ENCODE peak calls at places on chromosomes 13 and 19, in five cellular contexts. One of them, this sample, is unnamed.

GRCh38 chr19:38658462-38659306 is 11.2 kb downstream of the ACTN4 start:
- DNase-seq in thyroid gland: peak; percentile 77
- DNase-seq in PC-3: peak; percentile 97
- DNase-seq in kidney: no peak
- DNase-seq in suprapubic skin: no peak
- DNase-seq in this sample: peak; percentile 67

GRCh38 chr19:18896421-18896841 is 473 bp upstream of the CERS1 start:
- DNase-seq in thyroid gland: no peak
- DNase-seq in PC-3: peak; percentile 26
- DNase-seq in kidney: no peak
- DNase-seq in suprapubic skin: no peak
- DNase-seq in this sample: no peak

GRCh38 chr19:35805518-35806102 is 7.0 kb downstream of the PRODH2 start:
- DNase-seq in thyroid gland: no peak
- DNase-seq in PC-3: no peak
- DNase-seq in kidney: no peak
- DNase-seq in suprapubic skin: no peak
- DNase-seq in this sample: no peak

GRCh38 chr13:47170971-47171370 is 274.1 kb upstream of the HTR2A start:
- DNase-seq in thyroid gland: no peak
- DNase-seq in PC-3: no peak
- DNase-seq in kidney: no peak
- DNase-seq in suprapubic skin: no peak
- DNase-seq in this sample: no peak

GRCh38 chr13:76879211-76879875 is 6.9 kb downstream of the KCTD12 start:
- DNase-seq in thyroid gland: peak; percentile 33
- DNase-seq in PC-3: peak; percentile 65
- DNase-seq in kidney: peak; percentile 81
- DNase-seq in suprapubic skin: peak; percentile 84
- DNase-seq in this sample: peak; percentile 69

GRCh38 chr19:55585658-55586339 is 5.2 kb upstream of the ZNF579 start:
- DNase-seq in thyroid gland: peak; percentile 95
- DNase-seq in PC-3: no peak
- DNase-seq in kidney: peak; percentile 94
- DNase-seq in suprapubic skin: peak; percentile 74
- DNase-seq in this sample: peak; percentile 87

GRCh38 chr13:46639033-46639981 is 86.3 kb downstream of the LRCH1 start:
- DNase-seq in thyroid gland: peak; percentile 13
- DNase-seq in PC-3: no peak
- DNase-seq in kidney: no peak
- DNase-seq in suprapubic skin: no peak
- DNase-seq in this sample: no peak

GRCh38 chr19:16957151-16957662 is 68.4 kb downstream of the F2RL3 start:
- DNase-seq in thyroid gland: no peak
- DNase-seq in PC-3: peak; percentile 73
- DNase-seq in kidney: no peak
- DNase-seq in suprapubic skin: no peak
- DNase-seq in this sample: peak; percentile 48

GRCh38 chr19:19751846-19752245 is 18.9 kb upstream of the ZNF14 start:
- DNase-seq in thyroid gland: no peak
- DNase-seq in PC-3: no peak
- DNase-seq in kidney: peak; percentile 48
- DNase-seq in suprapubic skin: no peak
- DNase-seq in this sample: no peak

GRCh38 chr13:76722782-76723181 is 163.4 kb downstream of the KCTD12 start:
- DNase-seq in thyroid gland: no peak
- DNase-seq in PC-3: no peak
- DNase-seq in kidney: no peak
- DNase-seq in suprapubic skin: no peak
- DNase-seq in this sample: no peak

GRCh38 chr13:63979951-63980350 is 2564.3 kb upstream of the PCDH20 start:
- DNase-seq in thyroid gland: no peak
- DNase-seq in PC-3: no peak
- DNase-seq in kidney: no peak
- DNase-seq in suprapubic skin: no peak
- DNase-seq in this sample: no peak

GRCh38 chr19:46296722-46297431 is at the start of gene HIF3A:
- DNase-seq in thyroid gland: peak; percentile 57
- DNase-seq in PC-3: no peak
- DNase-seq in kidney: peak; percentile 86
- DNase-seq in suprapubic skin: peak; percentile 74
- DNase-seq in this sample: peak; percentile 65

GRCh38 chr13:79398915-79399314 is 7.1 kb downstream of the RBM26 start:
- DNase-seq in thyroid gland: no peak
- DNase-seq in PC-3: peak; percentile 33
- DNase-seq in kidney: no peak
- DNase-seq in suprapubic skin: no peak
- DNase-seq in this sample: no peak

GRCh38 chr19:47444388-47444821 is 25.1 kb upstream of the MEIS3 start:
- DNase-seq in thyroid gland: no peak
- DNase-seq in PC-3: no peak
- DNase-seq in kidney: no peak
- DNase-seq in suprapubic skin: no peak
- DNase-seq in this sample: no peak

GRCh38 chr13:27621366-27622101 is at the start of gene POLR1D:
- DNase-seq in thyroid gland: peak; percentile 93
- DNase-seq in PC-3: peak; percentile 91
- DNase-seq in kidney: peak; percentile 95
- DNase-seq in suprapubic skin: peak; percentile 83
- DNase-seq in this sample: peak; percentile 84

GRCh38 chr13:38008636-38009035 is 139.1 kb upstream of the TRPC4 start:
- DNase-seq in thyroid gland: no peak
- DNase-seq in PC-3: no peak
- DNase-seq in kidney: no peak
- DNase-seq in suprapubic skin: no peak
- DNase-seq in this sample: no peak
- H3K36me3 ChIP-seq in thyroid gland: no peaks in the 10 kb centered on the region
- H3K36me3 ChIP-seq in PC-3: no peaks in the 10 kb centered on the region
- H3K36me3 ChIP-seq in kidney: no peaks in the 10 kb centered on the region
- H3K36me3 ChIP-seq in suprapubic skin: no peaks in the 10 kb centered on the region
- H3K36me3 ChIP-seq in this sample: no peaks in the 10 kb centered on the region

GRCh38 chr13:41645313-41645712 is 188.0 kb downstream of the RGCC start:
- DNase-seq in thyroid gland: peak; percentile 13
- DNase-seq in PC-3: peak; percentile 62
- DNase-seq in kidney: peak; percentile 62
- DNase-seq in suprapubic skin: peak; percentile 78
- DNase-seq in this sample: peak; percentile 39
- H3K27ac ChIP-seq in thyroid gland: no peak overlapping the region
- H3K27ac ChIP-seq in PC-3: peak overlapping the region; percentile 27
- H3K27ac ChIP-seq in kidney: peak overlapping the region; percentile 71
- H3K27ac ChIP-seq in suprapubic skin: peak overlapping the region; percentile 13
- H3K27ac ChIP-seq in this sample: no peak overlapping the region

GRCh38 chr13:113318956-113319355 is 21.9 kb downstream of the LAMP1 start:
- DNase-seq in thyroid gland: no peak
- DNase-seq in PC-3: no peak
- DNase-seq in kidney: no peak
- DNase-seq in suprapubic skin: no peak
- DNase-seq in this sample: no peak
- H3K36me3 ChIP-seq in thyroid gland: peaks cover 48% of the 10 kb centered on the region
- H3K36me3 ChIP-seq in PC-3: peaks cover 6% of the 10 kb centered on the region
- H3K36me3 ChIP-seq in kidney: peaks cover 53% of the 10 kb centered on the region
- H3K36me3 ChIP-seq in suprapubic skin: peaks cover 80% of the 10 kb centered on the region
- H3K36me3 ChIP-seq in this sample: peaks cover 16% of the 10 kb centered on the region

GRCh38 chr13:20989883-20990282 is 71.5 kb downstream of the LATS2 start:
- DNase-seq in thyroid gland: no peak
- DNase-seq in PC-3: no peak
- DNase-seq in kidney: no peak
- DNase-seq in suprapubic skin: no peak
- DNase-seq in this sample: no peak
- H3K27ac ChIP-seq in thyroid gland: no peak overlapping the region
- H3K27ac ChIP-seq in PC-3: no peak overlapping the region
- H3K27ac ChIP-seq in kidney: peak overlapping the region; percentile 23
- H3K27ac ChIP-seq in suprapubic skin: no peak overlapping the region
- H3K27ac ChIP-seq in this sample: peak overlapping the region; percentile 63

GRCh38 chr19:5214371-5214770 is 126.2 kb downstream of the PTPRS start:
- DNase-seq in thyroid gland: no peak
- DNase-seq in PC-3: no peak
- DNase-seq in kidney: no peak
- DNase-seq in suprapubic skin: no peak
- DNase-seq in this sample: no peak

GRCh38 chr19:5213667-5214066 is 126.9 kb downstream of the PTPRS start:
- DNase-seq in thyroid gland: no peak
- DNase-seq in PC-3: no peak
- DNase-seq in kidney: no peak
- DNase-seq in suprapubic skin: no peak
- DNase-seq in this sample: no peak

GRCh38 chr19:5211217-5211822 is 129.3 kb downstream of the PTPRS start:
- DNase-seq in thyroid gland: no peak
- DNase-seq in PC-3: no peak
- DNase-seq in kidney: no peak
- DNase-seq in suprapubic skin: no peak
- DNase-seq in this sample: no peak

GRCh38 chr19:5210556-5210955 is 130.1 kb downstream of the PTPRS start:
- DNase-seq in thyroid gland: no peak
- DNase-seq in PC-3: no peak
- DNase-seq in kidney: no peak
- DNase-seq in suprapubic skin: no peak
- DNase-seq in this sample: no peak

DNA sequence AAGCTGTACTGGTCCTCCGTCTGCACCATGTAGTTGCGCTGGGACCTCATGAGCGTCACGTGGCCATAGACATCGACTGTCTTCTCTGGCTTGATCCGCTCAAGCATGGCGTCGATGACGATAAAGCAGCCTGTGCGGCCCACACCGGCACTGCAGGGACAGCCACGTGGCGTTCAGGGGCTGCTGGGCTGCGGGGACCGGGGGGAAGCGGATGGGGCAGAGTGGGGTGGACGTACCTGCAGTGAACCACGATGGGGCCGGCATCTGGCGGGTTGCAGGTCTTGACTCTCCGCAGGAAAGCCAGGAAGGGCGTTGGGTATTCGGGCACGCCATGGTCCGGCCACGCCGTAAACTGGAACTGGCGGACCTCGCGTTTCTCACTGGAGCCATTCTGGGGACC is 128.5 kb downstream of the PTPRS start:
- DNase-seq in thyroid gland: no peak
- DNase-seq in PC-3: no peak
- DNase-seq in kidney: no peak
- DNase-seq in suprapubic skin: no peak
- DNase-seq in this sample: no peak
- H3K36me3 ChIP-seq in thyroid gland: peaks cover 50% of the 10 kb centered on the region
- H3K36me3 ChIP-seq in PC-3: peaks cover 60% of the 10 kb centered on the region
- H3K36me3 ChIP-seq in kidney: peaks cover 59% of the 10 kb centered on the region
- H3K36me3 ChIP-seq in suprapubic skin: peaks cover 99% of the 10 kb centered on the region
- H3K36me3 ChIP-seq in this sample: peaks cover 3% of the 10 kb centered on the region

GRCh38 chr13:99464441-99464949 is 36.8 kb upstream of the TM9SF2 start:
- DNase-seq in thyroid gland: no peak
- DNase-seq in PC-3: no peak
- DNase-seq in kidney: no peak
- DNase-seq in suprapubic skin: no peak
- DNase-seq in this sample: no peak

GRCh38 chr13:99468971-99469545 is 32.2 kb upstream of the TM9SF2 start:
- DNase-seq in thyroid gland: no peak
- DNase-seq in PC-3: no peak
- DNase-seq in kidney: no peak
- DNase-seq in suprapubic skin: no peak
- DNase-seq in this sample: no peak

GRCh38 chr13:99470027-99470426 is 31.2 kb upstream of the TM9SF2 start:
- DNase-seq in thyroid gland: no peak
- DNase-seq in PC-3: no peak
- DNase-seq in kidney: no peak
- DNase-seq in suprapubic skin: no peak
- DNase-seq in this sample: no peak

GRCh38 chr13:99465454-99465853 is 35.8 kb upstream of the TM9SF2 start:
- DNase-seq in thyroid gland: no peak
- DNase-seq in PC-3: no peak
- DNase-seq in kidney: no peak
- DNase-seq in suprapubic skin: no peak
- DNase-seq in this sample: no peak

GRCh38 chr13:99467764-99468163 is 33.5 kb upstream of the TM9SF2 start:
- DNase-seq in thyroid gland: no peak
- DNase-seq in PC-3: peak; percentile 94
- DNase-seq in kidney: no peak
- DNase-seq in suprapubic skin: no peak
- DNase-seq in this sample: no peak
- H3K27ac ChIP-seq in thyroid gland: no peak overlapping the region
- H3K27ac ChIP-seq in PC-3: peak overlapping the region; percentile 80
- H3K27ac ChIP-seq in kidney: no peak overlapping the region
- H3K27ac ChIP-seq in suprapubic skin: no peak overlapping the region
- H3K27ac ChIP-seq in this sample: no peak overlapping the region

GRCh38 chr19:6754653-6755463 is 12.4 kb downstream of the SH2D3A start:
- DNase-seq in thyroid gland: no peak
- DNase-seq in PC-3: no peak
- DNase-seq in kidney: peak; percentile 67
- DNase-seq in suprapubic skin: no peak
- DNase-seq in this sample: no peak

GRCh38 chr19:6751189-6751588 is 11.7 kb downstream of the TRIP10 start:
- DNase-seq in thyroid gland: no peak
- DNase-seq in PC-3: no peak
- DNase-seq in kidney: no peak
- DNase-seq in suprapubic skin: no peak
- DNase-seq in this sample: no peak

GRCh38 chr19:6754136-6754535 is 13.1 kb downstream of the SH2D3A start:
- DNase-seq in thyroid gland: no peak
- DNase-seq in PC-3: no peak
- DNase-seq in kidney: peak; percentile 81
- DNase-seq in suprapubic skin: no peak
- DNase-seq in this sample: no peak

GRCh38 chr19:6753178-6754031 is 13.8 kb downstream of the SH2D3A start:
- DNase-seq in thyroid gland: peak; percentile 77
- DNase-seq in PC-3: peak; percentile 54
- DNase-seq in kidney: peak; percentile 95
- DNase-seq in suprapubic skin: peak; percentile 88
- DNase-seq in this sample: peak; percentile 86

DNA sequence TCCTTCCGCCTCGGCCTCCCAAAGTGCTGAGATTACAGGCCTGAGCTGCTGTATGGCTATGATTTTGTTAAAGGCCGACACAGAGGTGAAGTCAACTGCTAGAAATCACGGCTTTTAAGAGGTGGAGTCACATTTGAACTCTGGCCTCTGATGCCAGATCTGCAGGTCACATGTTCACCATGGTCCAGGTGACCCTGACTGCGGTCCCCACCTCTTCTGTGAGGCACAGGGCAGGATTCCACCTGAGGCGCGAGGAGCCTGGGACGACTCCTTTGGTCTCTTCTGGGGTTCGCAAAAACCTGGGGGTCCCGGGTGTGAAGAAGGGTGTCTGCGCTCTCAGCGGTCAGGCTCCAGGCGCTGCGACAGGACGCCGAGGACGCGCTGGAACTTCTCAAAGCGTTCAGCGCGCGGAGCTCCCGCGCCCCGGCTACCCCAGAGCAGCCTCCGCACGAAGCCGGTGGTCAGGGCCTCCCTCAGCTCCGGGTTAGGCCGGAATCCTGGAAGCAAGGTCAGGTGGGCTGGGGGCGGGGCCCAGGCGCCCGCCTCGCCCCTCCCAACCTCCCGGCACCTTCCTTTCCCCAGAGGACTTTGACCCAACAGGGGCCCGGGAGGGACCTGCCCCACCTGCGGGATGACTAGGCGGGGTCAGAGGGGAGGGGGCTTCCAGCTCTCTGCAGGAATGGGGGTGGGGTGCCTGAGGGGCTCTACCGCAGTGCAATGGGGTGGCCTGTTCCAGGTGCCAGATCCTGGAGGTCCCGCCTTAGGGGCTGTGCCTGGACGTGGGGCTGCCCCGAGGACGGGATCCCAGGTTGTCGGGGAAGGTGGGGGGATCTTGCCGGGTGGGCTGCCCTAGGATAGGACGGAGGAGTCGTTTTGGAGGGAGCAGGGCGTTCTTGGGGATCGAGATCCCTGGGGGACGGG is 13.0 kb downstream of the TRIP10 start:
- DNase-seq in thyroid gland: no peak
- DNase-seq in PC-3: no peak
- DNase-seq in kidney: peak; percentile 81
- DNase-seq in suprapubic skin: no peak
- DNase-seq in this sample: no peak
- H3K36me3 ChIP-seq in thyroid gland: peaks cover 49% of the 10 kb centered on the region
- H3K36me3 ChIP-seq in PC-3: peaks cover 61% of the 10 kb centered on the region
- H3K36me3 ChIP-seq in kidney: peaks cover 22% of the 10 kb centered on the region
- H3K36me3 ChIP-seq in suprapubic skin: peaks cover 60% of the 10 kb centered on the region
- H3K36me3 ChIP-seq in this sample: peaks cover 15% of the 10 kb centered on the region

GRCh38 chr13:102825400-102825799 is 20.4 kb upstream of the ERCC5 start:
- DNase-seq in thyroid gland: no peak
- DNase-seq in PC-3: peak; percentile 36
- DNase-seq in kidney: no peak
- DNase-seq in suprapubic skin: no peak
- DNase-seq in this sample: no peak
- H3K27ac ChIP-seq in thyroid gland: no peak overlapping the region
- H3K27ac ChIP-seq in PC-3: peak overlapping the region; percentile 84
- H3K27ac ChIP-seq in kidney: peak overlapping the region; percentile 30
- H3K27ac ChIP-seq in suprapubic skin: no peak overlapping the region
- H3K27ac ChIP-seq in this sample: no peak overlapping the region

This sample was measured in lung.